ENCODE peak calls at places on chromosomes 6 and 20, in four cellular contexts. A is Peyer's patch; U is PC-3; D is CD8-positive, alpha-beta T cell. Z is an unnamed sample.

GRCh38 chr20:53611449-53611894 is 17.8 kb upstream of the ZNF217 start:
- DNase-seq in A (peak; percentile 31), U (peak; percentile 90), D (no peak), Z (no peak)

GRCh38 chr20:43959079-43959919 is 44.6 kb downstream of the TOX2 start:
- DNase-seq in A (no peak), U (peak; percentile 19), D (peak; percentile 70), Z (no peak)

GRCh38 chr6:166575190-166575589 is 11.3 kb downstream of the RAMACL start:
- DNase-seq in A (no peak), U (no peak), D (no peak), Z (no peak)

GRCh38 chr6:130670142-130670541 is 157.1 kb upstream of the SMLR1 start:
- DNase-seq in A (no peak), U (no peak), D (no peak), Z (no peak)

GRCh38 chr6:17277256-17277655 is 3.9 kb upstream of the RBM24 start:
- DNase-seq in A (no peak), U (no peak), D (no peak), Z (no peak)

GRCh38 chr6:117907600-117908245 is 659 bp downstream of the SLC35F1 start:
- DNase-seq in A (no peak), U (no peak), D (no peak), Z (peak; percentile 45)

GRCh38 chr6:122894791-122895190 is 101.2 kb upstream of the CLVS2 start:
- DNase-seq in A (no peak), U (no peak), D (no peak), Z (no peak)

GRCh38 chr6:5998741-5999687 is 7.7 kb downstream of the NRN1 start:
- DNase-seq in A (no peak), U (no peak), D (no peak), Z (peak; percentile 28)

GRCh38 chr6:161546632-161547031 is 272.8 kb upstream of the AGPAT4 start:
- DNase-seq in A (no peak), U (no peak), D (no peak), Z (no peak)

GRCh38 chr6:102197211-102197610 is 803.7 kb downstream of the GRIK2 start:
- DNase-seq in A (no peak), U (no peak), D (no peak), Z (no peak)

GRCh38 chr20:13009682-13010406 is 1.1 kb downstream of the SPTLC3 start:
- DNase-seq in A (no peak), U (peak; percentile 86), D (no peak), Z (peak; percentile 71)

GRCh38 chr6:133114973-133115372 is 126.2 kb upstream of the EYA4 start:
- DNase-seq in A (no peak), U (no peak), D (no peak), Z (no peak)

GRCh38 chr20:62638680-62639406 is 3.5 kb upstream of the SLCO4A1 start:
- DNase-seq in A (no peak), U (no peak), D (no peak), Z (no peak)
- H3K4me1 ChIP-seq in A (peaks cover 9% of the 10 kb centered on the region), U (peaks cover 10% of the 10 kb centered on the region), D (peaks cover 17% of the 10 kb centered on the region), Z (peaks cover 20% of the 10 kb centered on the region)

GRCh38 chr6:33812669-33813068 is 8.9 kb upstream of the MLN start:
- DNase-seq in A (no peak), U (peak; percentile 68), D (no peak), Z (peak; percentile 35)
- TF ChIP-seq CTCF in A (no peak), U (no peak), D (no peak), Z (no peak)

DNA sequence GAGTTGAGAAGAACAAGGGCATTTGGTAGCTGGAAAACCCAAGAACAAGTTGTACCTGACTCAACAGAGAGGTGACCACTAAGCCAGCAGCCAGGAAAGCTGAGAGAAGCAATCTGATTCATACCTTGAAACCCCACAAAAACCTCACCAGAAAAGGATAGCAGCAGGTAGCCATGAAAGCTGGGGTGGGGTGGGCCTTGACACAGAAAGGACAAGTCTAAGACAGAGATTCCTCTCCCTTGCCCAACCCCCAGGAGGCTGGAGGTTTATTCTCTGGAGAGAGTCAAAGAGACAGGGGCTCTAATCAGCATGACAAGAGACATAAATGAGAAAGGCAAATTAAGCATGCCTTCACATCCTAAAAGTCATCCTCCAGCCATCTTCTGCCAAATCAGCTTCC is 151.7 kb upstream of the DST start:
- DNase-seq in A (no peak), U (no peak), D (no peak), Z (no peak)
- H3K4me1 ChIP-seq in A (no peaks in the 10 kb centered on the region), U (peaks cover 33% of the 10 kb centered on the region), D (no peaks in the 10 kb centered on the region), Z (no peaks in the 10 kb centered on the region)

GRCh38 chr6:120373185-120373584 is 961.1 kb downstream of the TBC1D32 start:
- DNase-seq in A (no peak), U (no peak), D (no peak), Z (no peak)

GRCh38 chr6:120384671-120385070 is 949.6 kb downstream of the TBC1D32 start:
- DNase-seq in A (no peak), U (peak; percentile 32), D (no peak), Z (no peak)

GRCh38 chr6:120378582-120379220 is 955.6 kb downstream of the TBC1D32 start:
- DNase-seq in A (no peak), U (peak; percentile 70), D (no peak), Z (no peak)
- TF ChIP-seq CTCF in A (no peak), U (peak; percentile 92), D (no peak), Z (no peak)

GRCh38 chr20:63863798-63864544 is 1.1 kb upstream of the TPD52L2 start:
- DNase-seq in A (peak; percentile 93), U (peak; percentile 78), D (peak; percentile 84), Z (peak; percentile 88)

GRCh38 chr20:63864545-63864977 is 509 bp upstream of the TPD52L2 start:
- DNase-seq in A (no peak), U (no peak), D (no peak), Z (no peak)

GRCh38 chr20:63861981-63862901 is 943 bp downstream of the ABHD16B start:
- DNase-seq in A (no peak), U (no peak), D (no peak), Z (peak; percentile 51)

GRCh38 chr20:63863021-63863797 is 1.9 kb upstream of the TPD52L2 start:
- DNase-seq in A (no peak), U (no peak), D (no peak), Z (no peak)

DNA sequence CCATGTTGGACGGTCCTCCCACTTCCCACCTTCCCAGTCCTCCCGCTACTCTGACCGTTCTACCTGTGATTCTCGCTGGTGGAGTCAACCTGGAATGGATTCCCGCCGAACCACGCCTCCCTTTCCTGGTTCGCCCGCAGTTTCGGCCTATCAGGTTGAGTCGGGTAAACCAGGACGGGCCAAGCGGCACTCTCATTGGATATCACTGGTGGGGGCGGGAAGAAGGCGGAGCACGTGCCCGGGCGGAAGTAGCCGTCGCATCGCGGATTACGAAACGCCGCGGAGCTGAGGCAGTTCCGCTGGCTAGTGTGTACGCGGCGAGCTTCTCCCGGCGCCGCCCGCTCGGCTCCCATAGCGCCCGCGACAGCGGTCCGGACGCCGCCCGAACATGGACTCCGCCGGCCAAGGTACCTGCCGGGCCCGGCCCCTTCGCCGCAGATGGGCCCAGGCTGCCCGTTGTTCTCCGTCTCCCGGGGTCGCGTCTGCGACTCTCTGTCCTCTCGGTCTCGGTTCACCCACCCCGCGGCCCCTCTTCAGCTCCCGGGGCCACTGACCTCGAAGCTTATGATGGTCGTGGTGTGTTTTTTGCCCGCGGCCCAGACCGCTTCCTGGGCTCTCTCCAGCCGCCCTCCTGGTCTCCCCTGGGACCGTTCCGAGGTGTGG is at the start of gene TPD52L2:
- DNase-seq in A (peak; percentile 99), U (peak; percentile 99), D (peak; percentile 98), Z (peak; percentile 99)
- H3K4me1 ChIP-seq in A (peaks cover 6% of the 10 kb centered on the region), U (peaks cover 10% of the 10 kb centered on the region), D (peaks cover 23% of the 10 kb centered on the region), Z (peaks cover 22% of the 10 kb centered on the region)

GRCh38 chr6:72712921-72713320 is 91.1 kb downstream of the KCNQ5 start:
- DNase-seq in A (no peak), U (peak; percentile 32), D (no peak), Z (no peak)

GRCh38 chr6:72704979-72705378 is 83.1 kb downstream of the KCNQ5 start:
- DNase-seq in A (no peak), U (peak; percentile 8), D (no peak), Z (no peak)

GRCh38 chr6:72715119-72715518 is 93.3 kb downstream of the KCNQ5 start:
- DNase-seq in A (no peak), U (no peak), D (no peak), Z (no peak)

GRCh38 chr6:72709436-72709835 is 87.6 kb downstream of the KCNQ5 start:
- DNase-seq in A (no peak), U (no peak), D (no peak), Z (no peak)
- TF ChIP-seq CTCF in A (no peak), U (no peak), D (no peak), Z (no peak)